ENCODE peak calls at places on chromosomes 11 and 22, in seven cellular contexts. A is HCT116; U is CD4-positive, alpha-beta T cell; C is HFFc6; M is glutamatergic neuron; J is endothelial cell; Y is A549. B is an unnamed sample.
A peak's percentile ranks its signal among the peaks of the same experiment; 100 is the strongest.

GRCh38 chr11:15893080-15893492 is 463.3 kb downstream of the SOX6 start:
- DNase-seq in A (no peak), U (no peak), C (peak; percentile 70), M (no peak), J (no peak), Y (no peak), B (no peak)

GRCh38 chr11:119747868-119748660 is 19.1 kb upstream of the NECTIN1 start:
- DNase-seq in A (no peak), U (no peak), C (no peak), M (no peak), J (no peak), Y (no peak), B (no peak)

GRCh38 chr11:65431452-65432132 is 9.0 kb downstream of the NEAT1 start:
- DNase-seq in A (no peak), U (no peak), C (peak; percentile 27), M (no peak), J (no peak), Y (no peak), B (no peak)

GRCh38 chr11:124602751-124603150 is 8.5 kb upstream of the PANX3 start:
- DNase-seq in A (no peak), U (no peak), C (no peak), M (no peak), J (no peak), Y (no peak), B (no peak)

GRCh38 chr11:495537-495931 is 11.5 kb downstream of the RNH1 start:
- DNase-seq in A (no peak), U (no peak), C (no peak), M (no peak), J (no peak), Y (no peak), B (no peak)

GRCh38 chr11:60782393-60783140 is 2.6 kb upstream of the MS4A10 start:
- DNase-seq in A (no peak), U (no peak), C (no peak), M (no peak), J (no peak), Y (no peak), B (no peak)

GRCh38 chr22:42062506-42063190 is 8.0 kb downstream of the NAGA start:
- DNase-seq in A (no peak), U (no peak), C (no peak), M (no peak), J (no peak), Y (no peak), B (no peak)

GRCh38 chr11:29328961-29329441 is 687.8 kb downstream of the KCNA4 start:
- DNase-seq in A (peak; percentile 62), U (no peak), C (peak; percentile 66), M (no peak), J (peak; percentile 7), Y (peak; percentile 33), B (no peak)

GRCh38 chr11:64694821-64695365 is 28.1 kb downstream of the NRXN2 start:
- DNase-seq in A (no peak), U (no peak), C (no peak), M (peak; percentile 83), J (peak; percentile 31), Y (no peak), B (peak; percentile 58)

GRCh38 chr11:73218106-73218829 is at the start of gene P2RY2:
- DNase-seq in A (peak; percentile 32), U (no peak), C (no peak), M (peak; percentile 78), J (peak; percentile 67), Y (peak; percentile 82), B (peak; percentile 54)

DNA sequence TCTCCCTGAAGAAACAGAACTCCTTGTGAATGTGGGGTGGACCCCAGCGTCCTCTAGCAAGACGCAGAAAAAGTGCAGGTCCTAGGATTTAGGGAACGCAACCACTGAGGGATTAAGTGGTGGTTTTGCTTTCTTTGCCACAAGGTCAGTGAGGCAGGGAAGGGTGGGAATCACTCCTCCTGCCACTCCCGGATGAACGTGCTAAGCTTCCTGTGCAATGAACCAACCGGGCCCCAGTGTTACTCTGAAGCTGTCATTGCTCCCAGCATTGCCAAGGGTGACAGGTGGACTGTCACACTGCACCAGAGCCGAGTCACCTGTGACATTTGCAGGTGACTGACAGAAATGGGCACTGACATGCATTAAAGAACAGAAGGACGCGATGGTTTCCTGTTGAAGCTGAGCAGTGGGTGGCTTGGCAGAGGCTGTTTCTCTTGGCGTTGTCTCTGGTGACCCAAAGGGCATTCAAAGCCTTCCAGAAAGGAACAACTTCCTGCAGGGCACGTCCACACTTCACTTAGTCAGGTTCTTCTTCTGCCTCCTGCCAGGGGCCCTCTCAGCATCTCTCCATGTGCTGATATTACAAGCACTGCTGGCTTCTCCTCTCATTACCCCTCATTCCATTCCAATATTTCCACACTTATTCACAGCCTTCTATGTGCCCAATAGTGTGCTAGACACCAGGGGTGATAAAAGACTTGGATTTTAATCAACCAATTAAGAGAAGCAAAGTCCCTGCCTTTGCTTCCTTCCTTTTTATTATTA is 9.7 kb downstream of the KIRREL3 start:
- DNase-seq in A (no peak), U (no peak), C (peak; percentile 47), M (no peak), J (no peak), Y (no peak), B (no peak)
- TF ChIP-seq CTCF in A (no peak), U (peak; percentile 8), C (peak; percentile 67), M (no peak), J (peak; percentile 46), Y (no peak), B (peak; percentile 39)

GRCh38 chr11:104343578-104343977 is 179.6 kb upstream of the PDGFD start:
- DNase-seq in A (peak; percentile 31), U (no peak), C (no peak), M (no peak), J (no peak), Y (peak; percentile 0), B (no peak)
- TF ChIP-seq CTCF in A (peak; percentile 48), U (no peak), C (peak; percentile 60), M (peak; percentile 84), J (peak; percentile 81), Y (no peak), B (peak; percentile 62)

DNA sequence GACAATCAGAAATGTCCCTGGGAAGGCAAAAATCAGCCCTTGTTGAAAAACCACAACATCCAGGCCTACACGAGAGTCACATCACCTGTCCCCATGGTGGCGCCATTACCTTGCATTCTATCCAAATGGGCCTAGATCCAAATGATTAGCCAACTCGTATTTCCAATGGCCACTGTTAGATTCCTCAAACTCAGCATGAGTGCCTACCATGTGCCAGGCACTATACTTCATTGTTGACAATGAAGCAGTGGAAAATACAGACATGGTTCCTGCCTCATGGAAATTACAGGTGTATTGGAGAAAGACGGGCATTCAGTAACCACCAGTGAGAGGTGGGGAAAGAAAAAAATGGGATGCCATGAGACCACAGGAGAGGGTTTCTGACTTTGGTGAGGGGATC is 29.8 kb upstream of the CREB3L1 start:
- DNase-seq in A (peak; percentile 76), U (no peak), C (no peak), M (no peak), J (peak; percentile 47), Y (peak; percentile 46), B (no peak)
- TF ChIP-seq CTCF in A (peak; percentile 76), U (peak; percentile 31), C (peak; percentile 66), M (no peak), J (peak; percentile 18), Y (peak; percentile 63), B (peak; percentile 63)

DNA sequence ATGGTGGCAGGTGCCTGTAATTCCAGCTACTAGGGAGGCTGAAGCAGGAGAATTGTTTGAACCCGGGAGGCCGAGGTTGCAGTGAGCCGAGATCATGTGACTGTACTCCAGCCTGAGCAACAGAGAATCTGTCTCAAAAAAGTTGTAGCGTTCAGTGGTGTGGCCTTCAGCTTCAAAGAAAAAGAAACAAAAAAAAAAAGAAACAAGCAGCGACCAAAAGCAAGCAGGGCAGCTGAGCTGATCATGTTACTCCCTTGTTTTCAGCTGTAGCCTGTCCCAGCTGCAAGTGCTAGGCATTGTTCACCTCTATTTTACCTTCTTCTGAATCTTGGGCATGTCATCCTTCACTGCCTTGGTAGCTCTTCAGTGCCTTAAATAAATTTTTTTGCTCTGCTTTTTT is 37.1 kb downstream of the SFI1 start:
- DNase-seq in A (no peak), U (no peak), C (no peak), M (no peak), J (no peak), Y (no peak), B (no peak)
- TF ChIP-seq CTCF in A (no peak), U (no peak), C (no peak), M (no peak), J (no peak), Y (no peak), B (no peak)

B was measured in neural crest cell.